ENCODE peak calls at places on chromosomes 11 and 22, in five cellular contexts. H, E, A, L and Z are unnamed samples.

GRCh38 chr11:66340596-66341501 is 4.1 kb downstream of the BRMS1 start:
- DNase-seq in L (no peak), H (no peak), E (peak; percentile 60), A (no peak), Z (peak; percentile 49)

GRCh38 chr22:20002098-20002497 is 14.5 kb downstream of the ARVCF start:
- DNase-seq in A (no peak), L (no peak), E (peak; percentile 37), H (no peak), Z (peak; percentile 56)

GRCh38 chr11:2509481-2510001 is 64.7 kb downstream of the KCNQ1 start:
- DNase-seq in A (no peak), E (peak; percentile 75), H (no peak), L (no peak), Z (peak; percentile 76)

GRCh38 chr11:71490731-71491390 is 36.2 kb upstream of the KRTAP5-7 start:
- DNase-seq in H (no peak), E (no peak), L (no peak), A (no peak), Z (peak; percentile 67)

GRCh38 chr11:3836903-3837302 is 3.9 kb downstream of the RHOG start:
- DNase-seq in E (peak; percentile 78), A (peak; percentile 52), L (no peak), H (no peak), Z (peak; percentile 84)

GRCh38 chr11:8090756-8091155 is 9.7 kb downstream of the TUB start:
- DNase-seq in E (no peak), H (no peak), A (peak; percentile 20), L (no peak), Z (no peak)

GRCh38 chr11:61730222-61730994 is 22.0 kb upstream of the MYRF start:
- DNase-seq in L (no peak), H (no peak), A (no peak), E (peak; percentile 72), Z (no peak)

GRCh38 chr11:95296165-95296564 is 65.2 kb upstream of the SESN3 start:
- DNase-seq in L (no peak), E (no peak), A (no peak), H (no peak), Z (no peak)